ENCODE peak calls at places on chromosomes 1 and 21, in eight cellular contexts. C, E, L, N, A, R, S and Z are unnamed samples.

GRCh38 chr1:2925291-2925690 is 96.0 kb upstream of the ACTRT2 start:
- DNase-seq in L (no peak), A (no peak), S (no peak), N (no peak), C (no peak), R (no peak), E (no peak), Z (no peak)

GRCh38 chr1:101236546-101237228 is at the start of gene S1PR1:
- DNase-seq in S (no peak), R (peak), E (peak), C (no peak), L (peak), N (peak), A (no peak), Z (peak)

GRCh38 chr1:19921310-19921709 is 2.1 kb downstream of the PLA2G2E start:
- DNase-seq in L (no peak), C (no peak), N (no peak), A (no peak), R (no peak), S (no peak), E (no peak), Z (no peak)

GRCh38 chr1:36465731-36466369 is 1.7 kb upstream of the MRPS15 start:
- DNase-seq in S (no peak), N (no peak), A (no peak), E (no peak), L (no peak), R (peak), C (no peak), Z (peak)

GRCh38 chr21:30561957-30562356 is 843 bp upstream of the KRTAP19-7 start:
- DNase-seq in L (no peak), C (no peak), R (no peak), A (no peak), E (no peak), N (no peak), S (no peak), Z (no peak)

GRCh38 chr1:1168156-1168450 is 5.6 kb upstream of the TTLL10 start:
- DNase-seq in E (no peak), S (no peak), N (peak), C (no peak), A (no peak), L (no peak), R (no peak), Z (no peak)

GRCh38 chr1:48203287-48203900 is 19.1 kb upstream of the SLC5A9 start:
- DNase-seq in R (peak), N (no peak), C (no peak), L (no peak), A (no peak), E (peak), S (peak), Z (no peak)

GRCh38 chr21:44657635-44658183 is at the start of gene KRTAP12-3:
- DNase-seq in S (no peak), R (no peak), A (no peak), C (no peak), E (peak), N (no peak), L (peak), Z (no peak)

GRCh38 chr1:173554541-173555250 is 48.2 kb downstream of the SLC9C2 start:
- DNase-seq in L (no peak), S (no peak), R (no peak), E (no peak), N (no peak), A (no peak), C (no peak), Z (no peak)

GRCh38 chr1:156160744-156161181 is 7.4 kb downstream of the SEMA4A start:
- DNase-seq in L (peak), R (peak), A (no peak), E (peak), N (no peak), S (peak), C (no peak), Z (peak)

GRCh38 chr21:39020751-39021474 is 162.3 kb downstream of the PSMG1 start:
- DNase-seq in E (peak), R (peak), N (no peak), S (peak), C (no peak), A (no peak), L (peak), Z (peak)

GRCh38 chr1:161721738-161722343 is 497 bp downstream of the FCRLB start:
- DNase-seq in A (no peak), L (no peak), N (no peak), R (peak), S (peak), E (peak), C (peak), Z (peak)

GRCh38 chr1:223514644-223515043 is 121.4 kb downstream of the CCDC185 start:
- DNase-seq in S (no peak), R (no peak), N (no peak), L (no peak), C (no peak), E (no peak), A (no peak), Z (no peak)

GRCh38 chr1:88742546-88742945 is 58.5 kb downstream of the PKN2 start:
- DNase-seq in E (no peak), A (no peak), L (no peak), N (no peak), S (no peak), C (no peak), R (no peak), Z (no peak)

GRCh38 chr21:35737899-35738341 is 322.4 kb downstream of the SETD4 start:
- DNase-seq in N (no peak), E (peak), C (peak), S (peak), L (no peak), R (peak), A (peak), Z (peak)

GRCh38 chr1:156711011-156711817 is 5.8 kb upstream of the CRABP2 start:
- DNase-seq in N (no peak), S (no peak), C (no peak), L (no peak), R (peak), E (peak), A (no peak), Z (no peak)

GRCh38 chr1:89261926-89262540 is 10.6 kb downstream of the GBP5 start:
- DNase-seq in A (no peak), C (no peak), S (no peak), L (no peak), N (no peak), R (peak), E (no peak), Z (peak)

GRCh38 chr1:85224734-85225623 is 24.2 kb upstream of the SYDE2 start:
- DNase-seq in L (no peak), R (no peak), C (no peak), N (no peak), S (no peak), E (peak), A (no peak), Z (no peak)

GRCh38 chr1:43233631-43234030 is 36.2 kb upstream of the TMEM125 start:
- DNase-seq in R (no peak), A (no peak), L (no peak), N (no peak), C (no peak), S (no peak), E (no peak), Z (no peak)

GRCh38 chr1:239293350-239294111 is 92.8 kb upstream of the CHRM3 start:
- DNase-seq in S (no peak), L (no peak), A (no peak), R (no peak), E (no peak), C (no peak), N (no peak), Z (no peak)

GRCh38 chr1:168368131-168368530 is 87.5 kb downstream of the TBX19 start:
- DNase-seq in A (no peak), L (no peak), R (no peak), S (no peak), C (no peak), N (no peak), E (no peak), Z (no peak)

GRCh38 chr1:71649588-71649987 is 568.8 kb upstream of the ZRANB2 start:
- DNase-seq in A (no peak), R (no peak), S (no peak), L (no peak), E (no peak), N (no peak), C (no peak), Z (peak)

GRCh38 chr1:155018617-155019348 is 14.8 kb downstream of the DCST2 start:
- DNase-seq in A (no peak), N (no peak), S (no peak), R (no peak), C (no peak), E (no peak), L (peak), Z (no peak)

GRCh38 chr1:29584816-29585600 is 348.7 kb downstream of the PTPRU start:
- DNase-seq in C (no peak), L (peak), A (peak), R (peak), E (peak), S (no peak), N (no peak), Z (no peak)

GRCh38 chr1:5977494-5978444 is 14.5 kb downstream of the NPHP4 start:
- DNase-seq in C (no peak), S (no peak), A (no peak), N (no peak), R (no peak), L (no peak), E (no peak), Z (no peak)

GRCh38 chr1:41122851-41123518 is 101.5 kb upstream of the SLFNL1 start:
- DNase-seq in N (no peak), E (peak), R (peak), A (peak), C (no peak), S (peak), L (no peak), Z (peak)

GRCh38 chr1:154765970-154766369 is 104.1 kb downstream of the KCNN3 start:
- DNase-seq in E (peak), A (no peak), N (no peak), L (no peak), R (peak), C (no peak), S (peak), Z (peak)

GRCh38 chr1:90717665-90718410 is 736 bp upstream of the BARHL2 start:
- DNase-seq in C (no peak), N (no peak), A (no peak), E (no peak), R (no peak), S (no peak), L (no peak), Z (peak)

GRCh38 chr21:45980271-45980670 is 1.3 kb upstream of the COL6A1 start:
- DNase-seq in E (no peak), N (no peak), C (no peak), A (no peak), R (no peak), L (no peak), S (no peak), Z (no peak)

GRCh38 chr1:110262846-110263631 is 52.9 kb downstream of the KCNC4 start:
- DNase-seq in R (no peak), N (peak), E (no peak), L (no peak), C (no peak), A (no peak), S (no peak), Z (no peak)

GRCh38 chr21:18370292-18370691 is 33.3 kb downstream of the TMPRSS15 start:
- DNase-seq in A (no peak), E (no peak), S (no peak), L (no peak), R (no peak), N (no peak), C (no peak), Z (no peak)

GRCh38 chr21:18368193-18368592 is 35.4 kb downstream of the TMPRSS15 start:
- DNase-seq in N (no peak), S (no peak), E (no peak), A (no peak), L (no peak), R (no peak), C (no peak), Z (no peak)

GRCh38 chr21:18373631-18374030 is 30.0 kb downstream of the TMPRSS15 start:
- DNase-seq in S (peak), L (no peak), A (no peak), R (peak), N (no peak), C (no peak), E (no peak), Z (no peak)

DNA sequence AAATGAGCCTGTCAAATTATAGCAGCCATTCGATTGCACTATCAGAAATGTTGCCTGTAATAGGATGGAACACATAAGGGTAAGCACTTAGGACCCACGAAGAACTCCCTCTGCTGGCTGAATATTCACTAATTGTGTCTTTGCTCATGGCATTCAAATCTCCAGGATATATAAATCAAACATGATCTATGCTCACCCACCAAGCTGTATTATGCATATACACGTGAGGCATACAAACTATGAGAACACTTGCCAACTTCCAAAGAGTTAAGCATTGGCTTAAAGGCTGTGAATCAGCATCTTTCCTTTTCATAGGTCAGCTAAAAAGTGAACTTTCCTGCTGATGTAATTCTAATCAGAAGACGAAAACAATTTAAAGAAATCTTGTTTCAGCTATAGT is 34.5 kb downstream of the TMPRSS15 start:
- DNase-seq in E (no peak), N (no peak), R (peak), C (no peak), A (no peak), L (no peak), S (no peak), Z (no peak)
- TF ChIP-seq CTCF in E (no peak), N (no peak), R (no peak), C (no peak), A (peak), L (peak), S (peak), Z (no peak)

GRCh38 chr1:220826729-220827128 is 40.0 kb downstream of the MTARC1 start:
- DNase-seq in E (no peak), C (no peak), L (no peak), S (no peak), N (no peak), A (no peak), R (no peak), Z (no peak)

GRCh38 chr1:220825819-220826551 is 39.3 kb downstream of the MTARC1 start:
- DNase-seq in N (no peak), E (peak), S (no peak), R (no peak), L (no peak), C (no peak), A (no peak), Z (peak)

GRCh38 chr1:220828950-220829586 is 42.4 kb downstream of the MTARC1 start:
- DNase-seq in R (no peak), N (no peak), E (no peak), L (no peak), A (no peak), C (no peak), S (no peak), Z (no peak)

GRCh38 chr1:220827445-220828210 is 40.9 kb downstream of the MTARC1 start:
- DNase-seq in L (no peak), C (no peak), N (no peak), E (no peak), R (no peak), S (no peak), A (no peak), Z (no peak)

DNA sequence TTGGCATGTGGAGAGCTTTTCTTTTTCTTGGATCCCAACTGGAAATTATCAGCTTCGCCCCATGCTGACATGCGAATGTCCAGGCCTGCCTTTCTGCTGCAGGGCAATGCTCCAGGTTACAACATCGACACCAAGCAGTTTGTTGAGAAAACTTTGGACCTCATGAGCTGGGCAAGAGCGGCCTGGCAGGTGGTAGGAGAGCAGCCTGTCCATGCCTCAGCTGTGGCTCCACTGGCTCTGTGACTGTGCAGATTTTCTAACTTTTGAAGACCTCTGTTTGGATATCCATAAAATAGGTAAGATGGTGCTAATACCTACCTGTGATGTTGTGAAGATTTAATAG is 41.5 kb downstream of the MTARC1 start:
- DNase-seq in R (no peak), C (no peak), A (no peak), E (no peak), L (no peak), S (no peak), N (no peak), Z (no peak)
- H3K4me3 ChIP-seq in R (no peak), C (no peak), A (no peak), E (no peak), L (no peak), S (no peak), N (no peak), Z (no peak)

DNA sequence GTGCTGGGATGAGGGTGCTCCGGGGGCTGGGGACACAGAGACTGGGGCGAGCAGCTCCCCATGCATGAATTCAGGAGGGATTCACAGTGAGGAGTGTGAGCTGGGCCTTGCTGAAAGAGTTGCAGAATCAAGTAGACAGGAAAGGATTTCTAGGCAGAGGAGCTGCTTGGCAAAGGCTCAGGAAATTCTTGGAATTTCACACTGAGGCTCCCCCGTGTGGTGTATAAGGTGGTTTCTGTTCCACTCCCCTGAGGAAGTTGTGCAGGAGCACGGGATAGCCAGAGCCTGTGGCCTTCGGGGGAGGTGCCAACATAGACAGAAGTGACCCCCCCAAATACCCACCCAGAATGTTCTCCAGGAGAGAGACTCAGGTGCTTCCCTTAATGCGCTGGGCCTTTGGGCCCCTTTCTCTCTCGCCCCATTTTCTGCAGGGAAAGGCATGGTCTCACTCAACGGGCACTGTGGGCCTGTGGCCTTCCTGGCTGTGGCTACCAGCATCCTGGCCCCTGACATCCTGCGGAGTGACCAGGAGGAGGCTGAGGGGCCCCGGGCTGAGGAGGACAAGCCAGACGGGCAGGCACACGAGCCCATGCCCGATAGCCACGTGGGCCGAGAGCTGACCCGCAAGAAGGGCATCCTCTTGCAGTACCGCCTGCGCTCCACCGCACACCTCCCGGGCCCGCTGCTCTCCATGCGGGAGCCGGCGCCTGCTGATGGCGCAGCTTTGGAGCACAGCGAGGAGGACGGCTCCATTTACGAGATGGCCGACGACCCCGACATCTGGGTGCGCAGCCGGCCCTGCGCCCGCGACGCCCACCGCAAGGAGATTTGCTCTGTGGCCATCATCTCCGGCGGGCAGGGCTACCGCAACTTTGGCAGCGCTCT is 58.5 kb upstream of the ACTL8 start:
- DNase-seq in N (no peak), S (peak), A (peak), E (peak), C (peak), L (no peak), R (peak), Z (peak)
- TF ChIP-seq CTCF in N (no peak), S (peak), A (peak), E (peak), C (peak), L (peak), R (peak), Z (peak)

DNA sequence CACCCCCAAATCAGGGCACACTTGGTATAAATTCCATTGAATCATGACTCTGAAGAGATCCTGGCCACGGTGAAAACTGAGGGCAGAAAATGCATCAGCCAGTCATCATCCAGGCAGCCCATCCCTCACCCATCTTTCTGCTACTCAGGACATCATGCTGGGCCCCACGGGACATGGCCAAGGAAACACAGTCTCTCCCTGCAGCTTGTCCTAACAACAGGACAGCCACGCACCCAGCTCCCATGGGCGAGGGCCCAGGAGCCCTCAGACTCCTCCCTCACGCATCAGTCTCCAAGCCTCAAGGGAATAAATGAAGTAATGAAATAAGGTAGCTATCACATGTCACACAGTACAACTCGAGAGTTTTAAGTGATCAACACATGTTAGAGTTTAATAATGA is 37.8 kb downstream of the ELK4 start:
- DNase-seq in A (no peak), R (no peak), L (no peak), N (no peak), S (no peak), C (no peak), E (no peak), Z (no peak)
- H3K4me3 ChIP-seq in A (no peak), R (no peak), L (no peak), N (no peak), S (no peak), C (no peak), E (no peak), Z (no peak)

DNA sequence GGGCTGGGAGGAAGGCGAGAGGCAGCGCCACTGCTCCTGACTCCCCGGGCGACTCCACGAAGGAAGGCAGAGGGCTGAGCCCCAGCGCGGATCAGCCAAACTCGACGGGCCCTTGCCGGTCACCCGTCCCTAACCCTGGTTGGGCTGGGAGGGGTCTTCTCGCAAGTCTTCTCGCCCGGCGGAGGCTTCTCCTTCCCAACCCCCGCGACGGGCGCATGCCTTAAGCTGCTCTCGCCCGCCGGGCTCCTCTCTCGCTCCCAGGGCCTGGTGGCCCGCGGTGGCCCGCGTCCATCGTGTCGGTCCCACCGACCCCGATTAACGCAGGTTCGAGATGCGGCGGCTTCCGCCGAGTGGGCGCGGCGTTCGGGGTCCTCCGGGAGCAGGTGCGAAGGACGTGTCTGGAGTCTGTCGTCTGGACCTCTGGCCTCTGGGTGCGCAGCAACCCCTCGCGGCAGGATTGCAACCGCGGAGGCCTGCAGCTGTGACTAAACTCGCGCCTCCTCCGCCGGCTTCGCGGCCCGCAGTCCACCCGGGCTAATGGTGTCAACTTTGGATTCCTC is 29.0 kb upstream of the PPM1J start:
- DNase-seq in N (no peak), C (no peak), S (peak), L (peak), E (peak), A (no peak), R (peak), Z (peak)
- TF ChIP-seq CTCF in N (no peak), C (peak), S (peak), L (peak), E (peak), A (peak), R (peak), Z (peak)

DNA sequence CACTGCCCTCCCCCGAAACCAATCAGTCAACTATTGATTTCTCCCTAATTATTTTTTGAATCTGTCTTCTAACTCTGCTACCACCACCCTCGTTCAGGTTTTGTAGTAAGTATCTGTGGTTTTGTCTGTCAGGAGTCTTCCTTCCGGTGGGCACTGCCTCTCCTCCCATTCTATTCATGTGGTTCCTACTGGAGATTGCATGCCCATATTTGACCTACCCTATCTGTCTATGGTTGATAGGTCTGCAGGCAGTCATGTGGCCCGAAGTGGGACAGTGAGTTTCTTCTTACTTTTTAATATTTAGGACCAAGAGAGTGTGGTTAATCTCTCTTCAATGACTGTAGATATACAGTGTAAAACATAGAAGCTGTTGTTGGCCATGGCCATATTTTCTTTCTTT is 17.8 kb upstream of the MAST2 start:
- DNase-seq in S (no peak), N (peak), A (no peak), L (no peak), R (no peak), C (no peak), E (no peak), Z (no peak)
- H3K4me3 ChIP-seq in S (no peak), N (no peak), A (no peak), L (no peak), R (no peak), C (no peak), E (no peak), Z (no peak)